ENCODE peak calls at places on chromosomes 13 and 19, in eight cellular contexts. One of them, this sample, is unnamed.

GRCh38 chr13:30884543-30884942 is 21.5 kb upstream of the MEDAG start:
- DNase-seq in memory B cell: no peak
- DNase-seq in Kasumi-1: no peak
- DNase-seq in amniotic epithelial cell: no peak
- DNase-seq in NCI-H1930: no peak
- DNase-seq in thoracic aorta: no peak
- DNase-seq in GM23248: no peak
- DNase-seq in Caco-2: no peak
- DNase-seq in this sample: no peak

GRCh38 chr19:48341006-48341405 is 15.7 kb downstream of the EMP3 start:
- DNase-seq in amniotic epithelial cell: peak
- DNase-seq in memory B cell: no peak
- DNase-seq in thoracic aorta: no peak
- DNase-seq in NCI-H1930: no peak
- DNase-seq in Kasumi-1: no peak
- DNase-seq in GM23248: peak
- DNase-seq in Caco-2: no peak
- DNase-seq in this sample: no peak

GRCh38 chr19:49602806-49603205 is 11.8 kb downstream of the PRR12 start:
- DNase-seq in NCI-H1930: no peak
- DNase-seq in Caco-2: no peak
- DNase-seq in memory B cell: no peak
- DNase-seq in Kasumi-1: no peak
- DNase-seq in thoracic aorta: no peak
- DNase-seq in amniotic epithelial cell: no peak
- DNase-seq in GM23248: no peak
- DNase-seq in this sample: no peak

GRCh38 chr13:99198630-99199029 is 2.0 kb upstream of the UBAC2 start:
- DNase-seq in memory B cell: no peak
- DNase-seq in Caco-2: no peak
- DNase-seq in GM23248: no peak
- DNase-seq in amniotic epithelial cell: no peak
- DNase-seq in NCI-H1930: no peak
- DNase-seq in thoracic aorta: no peak
- DNase-seq in Kasumi-1: no peak
- DNase-seq in this sample: no peak

GRCh38 chr13:90910240-90910639 is 437.2 kb upstream of the MIR17HG start:
- DNase-seq in thoracic aorta: no peak
- DNase-seq in memory B cell: no peak
- DNase-seq in Caco-2: no peak
- DNase-seq in Kasumi-1: no peak
- DNase-seq in NCI-H1930: no peak
- DNase-seq in GM23248: no peak
- DNase-seq in amniotic epithelial cell: no peak
- DNase-seq in this sample: no peak

GRCh38 chr19:10780368-10780767 is 55.6 kb downstream of the TMED1 start:
- DNase-seq in NCI-H1930: no peak
- DNase-seq in thoracic aorta: no peak
- DNase-seq in Caco-2: no peak
- DNase-seq in Kasumi-1: peak
- DNase-seq in amniotic epithelial cell: peak
- DNase-seq in memory B cell: no peak
- DNase-seq in GM23248: peak
- DNase-seq in this sample: peak

GRCh38 chr13:25848822-25849740 is 202.7 kb downstream of the SHISA2 start:
- DNase-seq in amniotic epithelial cell: no peak
- DNase-seq in GM23248: no peak
- DNase-seq in Kasumi-1: no peak
- DNase-seq in thoracic aorta: no peak
- DNase-seq in memory B cell: no peak
- DNase-seq in NCI-H1930: no peak
- DNase-seq in Caco-2: no peak
- DNase-seq in this sample: no peak

GRCh38 chr19:57241181-57241580 is 749 bp downstream of the ZNF805 start:
- DNase-seq in Kasumi-1: peak
- DNase-seq in amniotic epithelial cell: peak
- DNase-seq in Caco-2: no peak
- DNase-seq in thoracic aorta: no peak
- DNase-seq in GM23248: peak
- DNase-seq in memory B cell: no peak
- DNase-seq in NCI-H1930: no peak
- DNase-seq in this sample: peak

GRCh38 chr13:35649162-35649561 is 172.7 kb upstream of the MAB21L1 start:
- DNase-seq in thoracic aorta: no peak
- DNase-seq in GM23248: peak
- DNase-seq in memory B cell: no peak
- DNase-seq in Kasumi-1: no peak
- DNase-seq in Caco-2: no peak
- DNase-seq in amniotic epithelial cell: peak
- DNase-seq in NCI-H1930: no peak
- DNase-seq in this sample: no peak

GRCh38 chr19:55158423-55158822 is 891 bp upstream of the TNNI3 start:
- DNase-seq in memory B cell: no peak
- DNase-seq in GM23248: no peak
- DNase-seq in amniotic epithelial cell: no peak
- DNase-seq in Kasumi-1: no peak
- DNase-seq in NCI-H1930: no peak
- DNase-seq in thoracic aorta: no peak
- DNase-seq in Caco-2: no peak
- DNase-seq in this sample: no peak

GRCh38 chr13:33373624-33374023 is 88.1 kb upstream of the STARD13 start:
- DNase-seq in memory B cell: no peak
- DNase-seq in Caco-2: no peak
- DNase-seq in Kasumi-1: no peak
- DNase-seq in thoracic aorta: no peak
- DNase-seq in GM23248: no peak
- DNase-seq in amniotic epithelial cell: no peak
- DNase-seq in NCI-H1930: no peak
- DNase-seq in this sample: no peak

GRCh38 chr13:66805657-66806056 is 424.5 kb downstream of the PCDH9 start:
- DNase-seq in thoracic aorta: no peak
- DNase-seq in GM23248: no peak
- DNase-seq in NCI-H1930: no peak
- DNase-seq in Kasumi-1: no peak
- DNase-seq in amniotic epithelial cell: peak
- DNase-seq in memory B cell: no peak
- DNase-seq in Caco-2: no peak
- DNase-seq in this sample: no peak

GRCh38 chr13:33318037-33318436 is 32.5 kb upstream of the STARD13 start:
- DNase-seq in GM23248: peak
- DNase-seq in NCI-H1930: no peak
- DNase-seq in thoracic aorta: no peak
- DNase-seq in Caco-2: no peak
- DNase-seq in memory B cell: no peak
- DNase-seq in Kasumi-1: no peak
- DNase-seq in amniotic epithelial cell: no peak
- DNase-seq in this sample: no peak

GRCh38 chr19:43534811-43535761 is 2.1 kb downstream of the ZNF575 start:
- DNase-seq in amniotic epithelial cell: peak
- DNase-seq in memory B cell: peak
- DNase-seq in Caco-2: no peak
- DNase-seq in Kasumi-1: peak
- DNase-seq in thoracic aorta: peak
- DNase-seq in GM23248: peak
- DNase-seq in NCI-H1930: peak
- DNase-seq in this sample: peak

GRCh38 chr19:10753305-10753704 is 35.4 kb downstream of the DNM2 start:
- DNase-seq in GM23248: no peak
- DNase-seq in Caco-2: no peak
- DNase-seq in Kasumi-1: no peak
- DNase-seq in NCI-H1930: no peak
- DNase-seq in thoracic aorta: no peak
- DNase-seq in memory B cell: no peak
- DNase-seq in amniotic epithelial cell: no peak
- DNase-seq in this sample: no peak

GRCh38 chr19:39183100-39183499 is 13.7 kb upstream of the NCCRP1 start:
- DNase-seq in amniotic epithelial cell: no peak
- DNase-seq in thoracic aorta: no peak
- DNase-seq in GM23248: peak
- DNase-seq in memory B cell: no peak
- DNase-seq in Kasumi-1: no peak
- DNase-seq in NCI-H1930: no peak
- DNase-seq in Caco-2: no peak
- DNase-seq in this sample: no peak

GRCh38 chr19:2181618-2181997 is 17.9 kb downstream of the DOT1L start:
- DNase-seq in thoracic aorta: no peak
- DNase-seq in Caco-2: no peak
- DNase-seq in NCI-H1930: no peak
- DNase-seq in GM23248: no peak
- DNase-seq in Kasumi-1: no peak
- DNase-seq in amniotic epithelial cell: no peak
- DNase-seq in memory B cell: no peak
- DNase-seq in this sample: no peak

GRCh38 chr19:55305491-55305890 is 19.6 kb downstream of the TMEM150B start:
- DNase-seq in memory B cell: peak
- DNase-seq in NCI-H1930: peak
- DNase-seq in Kasumi-1: peak
- DNase-seq in thoracic aorta: no peak
- DNase-seq in Caco-2: peak
- DNase-seq in amniotic epithelial cell: peak
- DNase-seq in GM23248: peak
- DNase-seq in this sample: peak